ENCODE peak calls at places on chromosomes 7 and 10, in nine cellular contexts. K is tibial nerve, O is stomach, E is HCT116, F is Peyer's patch, Q is GM12891, N is A549, D is IMR-90, X is transverse colon. G is an unnamed sample.

GRCh38 chr10:31754803-31755624 is 173.6 kb downstream of the ARHGAP12 start:
- DNase-seq in K (no peak), O (no peak), E (no peak), F (no peak), Q (no peak), N (no peak), D (no peak), X (no peak), G (no peak)

GRCh38 chr7:117123311-117123926 is 170.1 kb downstream of the ST7 start:
- DNase-seq in K (no peak), O (no peak), E (no peak), F (no peak), Q (no peak), N (no peak), D (no peak), X (no peak), G (peak; percentile 29)

GRCh38 chr7:158351051-158351450 is 236.6 kb downstream of the PTPRN2 start:
- DNase-seq in K (no peak), O (no peak), E (no peak), F (no peak), Q (no peak), N (no peak), D (no peak), X (no peak), G (no peak)

GRCh38 chr10:1549591-1550290 is 187.6 kb downstream of the ADARB2 start:
- DNase-seq in K (no peak), O (no peak), E (no peak), F (peak; percentile 21), Q (no peak), N (no peak), D (no peak), X (no peak), G (no peak)

GRCh38 chr10:104435822-104436221 is 82.2 kb downstream of the CFAP58 start:
- DNase-seq in K (no peak), O (no peak), E (no peak), F (no peak), Q (no peak), N (no peak), D (peak; percentile 4), X (no peak), G (no peak)

GRCh38 chr7:70794962-70795361 is 337.0 kb upstream of the GALNT17 start:
- DNase-seq in K (no peak), O (no peak), E (no peak), F (no peak), Q (no peak), N (no peak), D (no peak), X (no peak), G (no peak)

GRCh38 chr10:77007836-77008235 is 629.8 kb downstream of the KCNMA1 start:
- DNase-seq in K (no peak), O (no peak), E (no peak), F (no peak), Q (no peak), N (no peak), D (no peak), X (no peak), G (no peak)

GRCh38 chr7:98307971-98308466 is 26.5 kb downstream of the BRI3 start:
- DNase-seq in K (no peak), O (no peak), E (no peak), F (no peak), Q (no peak), N (no peak), D (no peak), X (no peak), G (no peak)

GRCh38 chr7:23093111-23093510 is 12.5 kb upstream of the KLHL7 start:
- DNase-seq in K (no peak), O (no peak), E (no peak), F (no peak), Q (no peak), N (no peak), D (peak; percentile 56), X (no peak), G (no peak)

GRCh38 chr7:129657363-129657762 is 45.8 kb downstream of the NRF1 start:
- DNase-seq in K (no peak), O (no peak), E (no peak), F (no peak), Q (no peak), N (no peak), D (no peak), X (no peak), G (no peak)

GRCh38 chr7:31545549-31545948 is 31.7 kb downstream of the ITPRID1 start:
- DNase-seq in K (no peak), O (no peak), E (no peak), F (no peak), Q (no peak), N (no peak), D (no peak), X (no peak), G (no peak)

GRCh38 chr10:78605800-78606350 is 462.9 kb upstream of the ZMIZ1 start:
- DNase-seq in K (no peak), O (no peak), E (peak; percentile 24), F (no peak), Q (no peak), N (peak; percentile 21), D (no peak), X (no peak), G (no peak)

DNA sequence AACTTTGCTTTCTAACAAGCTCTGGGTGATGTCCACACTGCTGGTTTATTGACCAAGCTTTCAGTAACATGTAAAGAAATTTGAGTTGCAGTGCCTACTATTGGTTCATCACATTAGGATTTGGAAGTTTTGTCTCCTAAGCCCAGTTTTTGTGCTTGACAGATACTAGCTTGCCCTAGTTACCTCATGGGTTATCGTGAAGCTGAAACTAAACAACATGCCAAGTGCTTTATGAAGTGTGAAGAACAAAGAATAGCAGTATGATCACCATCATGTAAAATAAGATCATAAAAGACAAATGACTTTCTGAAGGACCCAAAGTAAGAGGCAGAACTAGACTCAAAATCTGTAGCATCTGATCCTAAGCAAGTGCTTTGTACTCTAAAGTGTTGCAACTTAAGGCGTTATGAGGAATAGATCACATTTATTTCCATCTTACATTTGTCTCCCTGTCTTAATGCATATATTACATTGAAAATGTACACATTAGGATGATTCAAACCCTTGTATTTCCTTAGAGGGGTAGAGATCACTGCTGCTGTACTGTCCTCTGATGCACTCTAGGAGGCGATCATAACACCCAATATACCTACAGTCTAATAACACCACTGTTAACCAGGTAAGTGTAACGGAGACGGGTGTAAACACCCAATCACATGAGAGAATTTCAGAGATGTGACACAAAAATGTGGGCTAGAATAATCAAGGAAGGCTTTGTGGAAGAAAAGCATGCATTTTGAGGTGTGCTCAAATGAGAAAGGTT is 71.3 kb downstream of the NRCAM start:
- DNase-seq in K (no peak), O (no peak), E (no peak), F (no peak), Q (no peak), N (no peak), D (no peak), X (no peak), G (no peak)
- TF ChIP-seq POLR2A in K (no peak), O (no peak), E (no peak), F (no peak), Q (no peak), N (no peak), D (no peak), X (no peak), G (no peak)

GRCh38 chr7:16916733-16917132 is 35.0 kb upstream of the AGR3 start:
- DNase-seq in K (no peak), O (no peak), E (no peak), F (no peak), Q (no peak), N (no peak), D (no peak), X (no peak), G (no peak)

GRCh38 chr7:16913643-16914042 is 31.9 kb upstream of the AGR3 start:
- DNase-seq in K (no peak), O (no peak), E (no peak), F (no peak), Q (no peak), N (no peak), D (no peak), X (no peak), G (no peak)

GRCh38 chr7:16915405-16915804 is 33.6 kb upstream of the AGR3 start:
- DNase-seq in K (no peak), O (no peak), E (peak; percentile 3), F (no peak), Q (no peak), N (no peak), D (peak; percentile 91), X (no peak), G (no peak)

GRCh38 chr7:16916111-16916639 is 34.4 kb upstream of the AGR3 start:
- DNase-seq in K (no peak), O (no peak), E (no peak), F (no peak), Q (no peak), N (no peak), D (peak; percentile 89), X (no peak), G (peak; percentile 21)

DNA sequence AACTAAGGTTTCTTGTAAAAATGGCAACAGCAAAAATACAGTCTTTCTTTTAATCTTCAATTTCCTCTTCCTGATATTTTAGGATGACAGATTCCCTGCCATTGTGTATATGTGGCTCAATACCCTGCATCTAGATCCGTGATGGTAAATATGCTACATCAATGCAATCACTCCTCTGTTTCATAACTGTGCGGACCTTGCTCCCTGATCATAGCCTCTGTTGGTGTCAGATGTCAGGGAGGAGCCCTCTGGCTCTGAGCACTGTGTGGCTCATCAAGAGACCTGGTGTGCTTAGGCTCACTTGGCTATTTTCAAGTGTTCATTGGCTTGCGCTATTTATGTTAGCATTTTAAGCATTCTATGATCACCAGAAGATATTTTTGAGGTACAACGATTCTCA is 33.0 kb upstream of the AGR3 start:
- DNase-seq in K (no peak), O (no peak), E (no peak), F (no peak), Q (no peak), N (no peak), D (no peak), X (peak; percentile 27), G (peak; percentile 4)
- TF ChIP-seq POLR2A in K (no peak), O (no peak), E (no peak), F (no peak), Q (no peak), N (no peak), D (no peak), X (no peak), G (no peak)

DNA sequence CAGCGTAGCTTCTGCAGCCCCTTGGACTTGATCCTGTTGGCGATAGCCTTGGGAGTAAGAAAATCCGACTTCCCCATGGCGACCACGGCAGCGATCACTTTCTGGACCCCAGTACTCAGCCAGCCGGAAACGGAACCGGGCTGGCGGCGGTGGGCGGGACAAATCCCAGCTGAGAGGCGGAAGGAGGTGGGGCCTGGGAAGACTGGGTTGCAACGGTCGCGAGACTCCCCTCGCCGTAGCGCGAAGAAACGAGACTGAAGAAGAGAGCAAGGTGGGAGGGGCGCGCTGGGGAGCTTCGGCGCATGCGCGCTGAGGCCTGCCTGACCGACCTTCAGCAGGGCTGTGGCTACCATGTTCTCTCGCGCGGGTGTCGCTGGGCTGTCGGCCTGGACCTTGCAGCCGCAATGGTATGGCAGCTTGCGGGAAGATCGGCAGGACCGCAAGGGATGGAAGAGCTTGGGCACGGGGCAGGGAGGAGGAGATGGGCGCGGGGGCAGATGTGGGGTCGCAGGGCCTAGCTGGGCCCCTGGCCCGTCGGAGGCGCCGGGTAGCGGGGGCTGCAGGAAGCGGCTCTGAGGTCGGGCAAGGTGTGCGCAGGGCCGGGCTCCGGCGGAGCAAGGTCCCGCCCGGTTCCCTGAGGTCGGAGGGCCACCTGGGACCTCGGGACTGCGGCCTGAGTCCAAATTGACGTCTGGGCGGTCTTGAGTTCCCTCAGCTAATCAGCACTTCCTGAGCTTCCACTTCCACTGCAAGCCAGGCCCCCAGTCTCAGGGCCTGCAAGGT is at the start of the genes ATP5F1C and KIN:
- DNase-seq in K (peak; percentile 94), O (peak; percentile 98), E (peak; percentile 86), F (peak; percentile 97), Q (peak; percentile 95), N (peak; percentile 97), D (peak; percentile 95), X (peak; percentile 98), G (peak; percentile 97)
- TF ChIP-seq POLR2A in K (peak; percentile 78), O (no peak), E (peak; percentile 88), F (peak; percentile 91), Q (peak; percentile 93), N (peak; percentile 86), D (peak; percentile 73), X (peak; percentile 95), G (peak; percentile 87)

GRCh38 chr7:249979-250378 is 40.0 kb upstream of the FOXL3 start:
- DNase-seq in K (no peak), O (no peak), E (no peak), F (no peak), Q (no peak), N (no peak), D (no peak), X (no peak), G (no peak)
- TF ChIP-seq POLR2A in K (no peak), O (no peak), E (no peak), F (no peak), Q (no peak), N (no peak), D (no peak), X (no peak), G (no peak)

G was measured in erythroblast.